ENCODE peak calls at places on chromosome 2, in eight cellular contexts. A is tibial nerve, R is K562, Y is esophagus squamous epithelium, K is GM20000, B is BJ, E is pancreas, F is astrocyte of the spinal cord. O is an unnamed sample.

GRCh38 chr2:180125245-180125962 is 118.3 kb upstream of the CWC22 start:
- DNase-seq in A (no peak), R (peak), Y (no peak), K (peak), B (peak), E (peak), F (peak), O (peak)

GRCh38 chr2:45826889-45827635 is 175.6 kb downstream of the PRKCE start:
- DNase-seq in A (peak), R (no peak), Y (no peak), K (no peak), B (peak), E (no peak), F (peak), O (peak)

GRCh38 chr2:45013229-45014015 is 4.2 kb upstream of the SIX2 start:
- DNase-seq in A (no peak), R (no peak), Y (no peak), K (no peak), B (no peak), E (no peak), F (no peak), O (no peak)

GRCh38 chr2:209872675-209873074 is 101.0 kb downstream of the UNC80 start:
- DNase-seq in A (peak), R (no peak), Y (no peak), K (no peak), B (no peak), E (no peak), F (peak), O (no peak)

GRCh38 chr2:106745468-106745867 is 140.5 kb downstream of the ST6GAL2 start:
- DNase-seq in A (no peak), R (no peak), Y (no peak), K (no peak), B (no peak), E (no peak), F (no peak), O (no peak)

GRCh38 chr2:111903930-111904439 is 5.6 kb downstream of the MERTK start:
- DNase-seq in A (no peak), R (no peak), Y (no peak), K (no peak), B (no peak), E (no peak), F (no peak), O (no peak)

GRCh38 chr2:227471924-227472264 is at the start of gene AGFG1:
- DNase-seq in A (peak), R (peak), Y (peak), K (peak), B (no peak), E (peak), F (peak), O (peak)

GRCh38 chr2:70702711-70703395 is 65.1 kb downstream of the ADD2 start:
- DNase-seq in A (no peak), R (no peak), Y (no peak), K (no peak), B (no peak), E (no peak), F (no peak), O (no peak)

DNA sequence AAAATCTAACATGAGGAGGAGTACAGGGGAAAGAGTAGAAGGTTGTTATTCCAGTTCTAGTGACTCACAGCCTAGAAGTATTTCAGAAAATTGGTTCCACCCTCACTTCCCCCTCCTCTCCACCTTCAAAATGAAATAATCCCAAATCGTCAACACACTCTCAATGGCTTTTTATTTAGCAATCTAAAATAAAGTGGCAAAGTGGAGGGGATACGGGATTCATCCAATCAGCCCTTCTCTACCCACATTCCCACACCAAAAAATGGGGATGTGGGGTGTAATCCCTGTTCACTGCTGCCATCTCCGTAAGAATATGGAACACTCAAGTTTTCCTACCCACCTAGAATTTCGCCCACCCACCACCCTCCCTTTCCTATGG is 987 bp downstream of the NCKAP1 start:
- DNase-seq in A (no peak), R (no peak), Y (no peak), K (no peak), B (no peak), E (no peak), F (peak), O (no peak)
- TF ChIP-seq CTCF in A (no peak), R (no peak), Y (no peak), K (no peak), B (no peak), E (no peak), F (no peak), O (no peak)

GRCh38 chr2:205721057-205721767 is 38.9 kb downstream of the NRP2 start:
- DNase-seq in A (no peak), R (peak), Y (no peak), K (no peak), B (no peak), E (no peak), F (no peak), O (no peak)
- TF ChIP-seq CTCF in A (no peak), R (peak), Y (no peak), K (no peak), B (peak), E (no peak), F (peak), O (peak)

GRCh38 chr2:3460831-3461544 is 58.3 kb downstream of the ADI1 start:
- DNase-seq in A (peak), R (no peak), Y (no peak), K (no peak), B (no peak), E (no peak), F (no peak), O (no peak)

GRCh38 chr2:3457524-3458395 is 61.6 kb downstream of the ADI1 start:
- DNase-seq in A (no peak), R (no peak), Y (no peak), K (no peak), B (no peak), E (no peak), F (no peak), O (no peak)

GRCh38 chr2:3460161-3460560 is 59.2 kb downstream of the ADI1 start:
- DNase-seq in A (no peak), R (no peak), Y (no peak), K (no peak), B (no peak), E (no peak), F (no peak), O (no peak)

GRCh38 chr2:3458396-3459184 is 60.7 kb downstream of the ADI1 start:
- DNase-seq in A (no peak), R (no peak), Y (no peak), K (no peak), B (no peak), E (no peak), F (no peak), O (no peak)

DNA sequence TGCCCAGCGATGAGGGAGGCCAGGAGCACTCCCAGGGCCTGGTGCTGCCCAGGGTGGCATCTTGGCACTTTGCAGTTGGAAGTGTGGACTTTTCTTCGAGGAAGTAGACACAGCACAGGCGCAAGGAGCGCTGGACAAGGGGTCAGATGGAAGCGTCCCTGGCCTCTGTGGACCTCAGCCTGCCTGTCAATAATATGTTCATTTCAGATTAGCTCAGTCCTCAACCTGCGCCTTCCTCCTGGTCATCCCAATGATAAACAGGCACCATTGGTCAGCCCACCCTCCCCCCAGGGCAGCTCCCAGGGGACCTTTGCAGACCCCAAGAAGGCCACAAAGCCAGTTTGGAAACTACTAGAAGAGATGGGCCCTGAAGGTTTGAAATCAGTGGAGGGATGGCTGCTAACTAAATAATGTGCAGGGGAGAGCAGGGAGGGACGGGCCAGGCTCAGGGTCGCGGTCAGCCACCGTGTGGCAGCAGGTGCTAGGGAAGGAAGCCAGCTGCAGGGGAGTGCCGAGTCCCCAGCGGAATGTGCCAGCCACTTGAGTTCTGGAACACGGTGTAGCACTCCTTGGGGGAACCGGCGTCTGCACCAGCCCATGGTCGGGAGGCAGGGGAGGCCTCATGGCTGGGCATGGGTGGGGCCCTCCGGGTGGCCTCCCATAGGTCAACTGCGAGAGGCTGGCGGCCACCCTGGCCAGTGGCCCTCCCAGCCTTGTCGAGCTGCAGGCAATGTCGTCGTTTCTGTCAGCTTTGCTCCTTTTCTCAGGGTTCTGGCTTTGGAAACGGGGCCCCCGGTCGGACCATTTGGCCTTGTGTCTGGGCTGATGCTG is 59.9 kb downstream of the ADI1 start:
- DNase-seq in A (no peak), R (no peak), Y (no peak), K (no peak), B (no peak), E (no peak), F (no peak), O (no peak)
- TF ChIP-seq CTCF in A (no peak), R (no peak), Y (no peak), K (no peak), B (no peak), E (no peak), F (no peak), O (no peak)

GRCh38 chr2:3398837-3399236 is 19.3 kb downstream of the TRAPPC12 start:
- DNase-seq in A (no peak), R (no peak), Y (no peak), K (no peak), B (no peak), E (no peak), F (no peak), O (no peak)
- TF ChIP-seq CTCF in A (no peak), R (no peak), Y (no peak), K (no peak), B (no peak), E (no peak), F (no peak), O (no peak)

GRCh38 chr2:182779323-182779722 is 63.3 kb downstream of the DNAJC10 start:
- DNase-seq in A (no peak), R (no peak), Y (no peak), K (no peak), B (no peak), E (no peak), F (no peak), O (no peak)

GRCh38 chr2:182784058-182784706 is 68.1 kb downstream of the DNAJC10 start:
- DNase-seq in A (no peak), R (no peak), Y (no peak), K (no peak), B (no peak), E (no peak), F (no peak), O (no peak)

GRCh38 chr2:182784777-182785176 is 68.7 kb downstream of the DNAJC10 start:
- DNase-seq in A (no peak), R (peak), Y (no peak), K (peak), B (no peak), E (no peak), F (peak), O (no peak)
- TF ChIP-seq CTCF in A (peak), R (peak), Y (no peak), K (peak), B (peak), E (peak), F (peak), O (peak)

GRCh38 chr2:170464268-170464667 is 250.9 kb upstream of the SP5 start:
- DNase-seq in A (no peak), R (no peak), Y (no peak), K (no peak), B (no peak), E (no peak), F (no peak), O (no peak)

GRCh38 chr2:170462433-170463205 is 252.5 kb upstream of the SP5 start:
- DNase-seq in A (no peak), R (no peak), Y (no peak), K (no peak), B (no peak), E (no peak), F (no peak), O (no peak)

GRCh38 chr2:170463206-170463537 is 252.0 kb upstream of the SP5 start:
- DNase-seq in A (no peak), R (no peak), Y (no peak), K (no peak), B (no peak), E (no peak), F (no peak), O (no peak)

GRCh38 chr2:170465241-170465640 is 249.9 kb upstream of the SP5 start:
- DNase-seq in A (no peak), R (no peak), Y (no peak), K (no peak), B (no peak), E (no peak), F (peak), O (no peak)

GRCh38 chr2:170461875-170462274 is 253.3 kb upstream of the SP5 start:
- DNase-seq in A (no peak), R (no peak), Y (no peak), K (no peak), B (no peak), E (no peak), F (no peak), O (no peak)
- TF ChIP-seq CTCF in A (no peak), R (no peak), Y (no peak), K (no peak), B (no peak), E (no peak), F (no peak), O (peak)

DNA sequence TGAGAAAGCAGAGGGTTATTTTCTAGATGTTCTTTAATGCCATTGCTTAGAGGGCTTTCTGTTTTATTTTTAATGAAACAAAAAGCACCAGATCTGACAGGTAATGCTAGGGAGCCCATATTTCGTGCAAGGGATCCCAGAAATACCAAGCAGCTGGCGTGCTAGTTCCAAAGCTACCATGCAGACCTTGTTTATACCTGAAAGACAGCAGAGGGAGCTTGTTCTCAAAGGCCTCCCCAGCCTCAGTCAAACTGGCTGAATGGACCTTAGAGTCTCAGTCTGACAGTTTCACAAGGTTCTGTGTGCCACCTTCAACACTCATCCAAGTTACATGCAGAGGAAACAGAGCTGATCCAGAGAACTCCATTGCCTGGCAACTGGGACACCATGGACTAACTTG is 48.6 kb downstream of the GALNT14 start:
- DNase-seq in A (no peak), R (no peak), Y (no peak), K (no peak), B (no peak), E (no peak), F (no peak), O (no peak)
- TF ChIP-seq CTCF in A (no peak), R (no peak), Y (no peak), K (no peak), B (no peak), E (no peak), F (no peak), O (no peak)

DNA sequence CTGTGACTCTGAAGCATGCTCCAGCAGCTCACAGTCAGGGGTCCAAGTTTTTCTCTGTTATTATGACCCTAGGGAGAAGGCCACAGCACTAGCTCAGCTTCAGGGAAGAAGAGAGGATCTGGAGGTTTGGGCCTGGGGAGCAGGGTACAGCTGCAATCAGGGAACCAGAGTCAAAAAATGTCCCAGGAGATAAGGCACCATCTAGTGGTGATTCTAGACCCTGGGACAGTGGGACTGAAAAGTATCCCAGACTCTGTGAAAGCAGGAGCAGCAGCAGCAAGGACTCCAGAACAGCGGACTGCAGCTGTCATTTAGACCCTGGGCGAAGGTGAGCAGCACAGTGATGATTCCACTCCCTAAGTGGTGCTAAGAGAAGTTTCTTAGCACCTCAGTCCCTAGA is 278.4 kb upstream of the DDX18 start:
- DNase-seq in A (no peak), R (no peak), Y (no peak), K (peak), B (no peak), E (no peak), F (no peak), O (no peak)
- TF ChIP-seq CTCF in A (no peak), R (no peak), Y (no peak), K (peak), B (no peak), E (peak), F (peak), O (no peak)

DNA sequence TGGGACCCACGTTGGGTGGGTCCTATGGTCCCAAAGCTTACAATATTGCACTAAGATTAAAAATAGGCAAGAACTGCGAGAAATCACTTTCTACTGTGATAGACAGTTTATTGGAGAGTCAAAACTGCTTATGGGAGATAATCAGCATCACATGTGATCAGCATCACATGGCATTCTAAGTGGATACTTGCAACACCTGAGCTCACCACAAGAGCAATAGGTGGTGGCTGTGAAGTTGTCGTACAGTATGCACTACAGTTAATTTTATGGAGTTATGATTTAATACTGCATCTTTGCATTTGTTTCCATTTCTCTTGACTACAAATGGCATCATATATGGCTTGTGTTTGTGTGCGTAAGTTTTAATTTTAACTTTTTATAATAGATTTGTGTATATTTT is 11.6 kb downstream of the PNO1 start:
- DNase-seq in A (no peak), R (no peak), Y (no peak), K (no peak), B (no peak), E (no peak), F (no peak), O (no peak)
- TF ChIP-seq CTCF in A (no peak), R (no peak), Y (no peak), K (no peak), B (no peak), E (no peak), F (no peak), O (no peak)

DNA sequence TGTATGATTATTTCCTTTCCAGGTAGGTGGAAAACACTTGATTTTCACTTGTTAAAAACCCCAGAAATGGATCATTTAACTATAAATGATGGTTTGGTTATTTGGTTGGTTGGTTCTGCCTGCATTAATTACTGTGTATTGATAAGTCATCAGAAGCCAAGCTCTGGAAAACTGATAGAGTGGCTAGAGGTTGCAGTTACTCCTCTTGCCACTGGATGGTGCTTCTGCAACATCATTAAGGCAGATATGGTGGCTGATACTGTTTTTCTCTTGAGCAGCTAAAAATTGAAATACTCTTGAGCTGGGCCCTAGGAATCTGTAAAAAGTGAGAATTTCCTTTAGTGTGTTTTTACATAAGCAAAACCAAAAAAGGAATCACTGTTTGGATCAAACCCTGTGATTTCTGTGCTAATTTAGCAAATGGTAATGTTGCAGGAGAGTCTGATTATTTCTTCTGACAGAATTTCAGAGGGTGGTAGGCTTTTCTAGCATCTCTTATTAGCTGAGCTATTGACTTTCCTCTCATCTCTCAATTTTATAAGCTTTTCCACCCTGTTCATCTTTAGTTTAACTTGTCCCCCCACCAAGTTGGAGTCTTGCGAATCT is 54.3 kb downstream of the RAB10 start:
- DNase-seq in A (no peak), R (peak), Y (no peak), K (peak), B (no peak), E (no peak), F (peak), O (no peak)
- TF ChIP-seq CTCF in A (peak), R (peak), Y (peak), K (peak), B (peak), E (peak), F (peak), O (peak)